ENCODE peak calls at places on chromosomes 12 and 14, in seven cellular contexts. One of them, this sample, is unnamed.

GRCh38 chr12:51863921-51864700 is 15.6 kb upstream of the FIGNL2 start:
- DNase-seq in esophagus muscularis mucosa: no peak
- DNase-seq in cardiac muscle cell: peak; percentile 53
- DNase-seq in colonic mucosa: no peak
- DNase-seq in upper lobe of left lung: no peak
- DNase-seq in AG04450: no peak
- DNase-seq in A549: no peak
- DNase-seq in this sample: no peak

GRCh38 chr14:67875175-67876006 is 55.8 kb downstream of the RAD51B start:
- DNase-seq in esophagus muscularis mucosa: no peak
- DNase-seq in cardiac muscle cell: no peak
- DNase-seq in colonic mucosa: no peak
- DNase-seq in upper lobe of left lung: no peak
- DNase-seq in AG04450: no peak
- DNase-seq in A549: no peak
- DNase-seq in this sample: no peak

GRCh38 chr14:33958616-33959226 is 7.8 kb upstream of the EGLN3 start:
- DNase-seq in esophagus muscularis mucosa: no peak
- DNase-seq in cardiac muscle cell: no peak
- DNase-seq in colonic mucosa: no peak
- DNase-seq in upper lobe of left lung: no peak
- DNase-seq in AG04450: no peak
- DNase-seq in A549: no peak
- DNase-seq in this sample: no peak

GRCh38 chr14:92121207-92121669 is 268 bp downstream of the NDUFB1 start:
- DNase-seq in esophagus muscularis mucosa: peak; percentile 96
- DNase-seq in cardiac muscle cell: peak; percentile 57
- DNase-seq in colonic mucosa: no peak
- DNase-seq in upper lobe of left lung: peak; percentile 58
- DNase-seq in AG04450: no peak
- DNase-seq in A549: no peak
- DNase-seq in this sample: no peak

GRCh38 chr12:107349008-107349747 is 255.8 kb upstream of the CRY1 start:
- DNase-seq in esophagus muscularis mucosa: no peak
- DNase-seq in cardiac muscle cell: peak; percentile 67
- DNase-seq in colonic mucosa: peak; percentile 74
- DNase-seq in upper lobe of left lung: no peak
- DNase-seq in AG04450: peak; percentile 71
- DNase-seq in A549: peak; percentile 82
- DNase-seq in this sample: no peak

GRCh38 chr12:56571131-56571530 is 49.5 kb downstream of the RBMS2 start:
- DNase-seq in esophagus muscularis mucosa: no peak
- DNase-seq in cardiac muscle cell: peak; percentile 36
- DNase-seq in colonic mucosa: no peak
- DNase-seq in upper lobe of left lung: no peak
- DNase-seq in AG04450: no peak
- DNase-seq in A549: no peak
- DNase-seq in this sample: no peak

GRCh38 chr14:104048758-104049496 is 36.6 kb upstream of the ASPG start:
- DNase-seq in esophagus muscularis mucosa: peak; percentile 86
- DNase-seq in cardiac muscle cell: peak; percentile 66
- DNase-seq in colonic mucosa: no peak
- DNase-seq in upper lobe of left lung: no peak
- DNase-seq in AG04450: no peak
- DNase-seq in A549: no peak
- DNase-seq in this sample: no peak

GRCh38 chr12:4118017-4118510 is 155.5 kb upstream of the CCND2 start:
- DNase-seq in esophagus muscularis mucosa: peak; percentile 90
- DNase-seq in cardiac muscle cell: peak; percentile 65
- DNase-seq in colonic mucosa: peak; percentile 86
- DNase-seq in upper lobe of left lung: peak; percentile 50
- DNase-seq in AG04450: peak; percentile 27
- DNase-seq in A549: no peak
- DNase-seq in this sample: no peak

DNA sequence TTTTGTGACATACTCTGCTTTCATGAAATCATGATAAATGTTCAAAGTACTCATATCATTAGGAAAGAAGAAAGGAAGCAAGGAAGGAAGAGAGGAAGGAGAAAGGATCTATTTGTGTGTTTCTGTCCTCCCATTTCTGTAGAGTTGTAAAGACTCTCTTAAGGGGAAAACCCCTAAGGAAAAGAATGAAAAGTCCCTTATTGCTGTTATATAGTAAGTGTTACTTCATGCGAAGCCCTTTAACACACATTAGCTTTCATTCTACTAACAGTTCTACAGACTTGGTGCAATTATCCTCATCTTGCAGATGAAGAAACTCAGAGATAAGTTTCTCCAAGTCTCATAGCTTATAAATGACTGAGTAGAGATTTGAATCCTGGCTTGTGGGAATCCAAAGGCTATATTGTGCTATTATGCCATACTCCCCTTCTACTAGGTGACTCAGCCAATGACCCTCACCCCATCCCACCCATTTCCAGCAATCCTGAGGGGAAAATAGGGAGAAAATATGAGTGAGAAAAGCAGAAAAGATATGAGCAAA is 13.5 kb upstream of the LGR5 start:
- DNase-seq in esophagus muscularis mucosa: no peak
- DNase-seq in cardiac muscle cell: peak; percentile 43
- DNase-seq in colonic mucosa: no peak
- DNase-seq in upper lobe of left lung: no peak
- DNase-seq in AG04450: no peak
- DNase-seq in A549: no peak
- DNase-seq in this sample: no peak
- H3K27ac ChIP-seq in esophagus muscularis mucosa: no peak overlapping the region
- H3K27ac ChIP-seq in cardiac muscle cell: no peak overlapping the region
- H3K27ac ChIP-seq in colonic mucosa: no peak overlapping the region
- H3K27ac ChIP-seq in upper lobe of left lung: no peak overlapping the region
- H3K27ac ChIP-seq in AG04450: no peak overlapping the region
- H3K27ac ChIP-seq in A549: no peak overlapping the region
- H3K27ac ChIP-seq in this sample: no peak overlapping the region

GRCh38 chr12:72095025-72095424 is 156.4 kb downstream of the TPH2 start:
- DNase-seq in esophagus muscularis mucosa: no peak
- DNase-seq in cardiac muscle cell: no peak
- DNase-seq in colonic mucosa: no peak
- DNase-seq in upper lobe of left lung: no peak
- DNase-seq in AG04450: no peak
- DNase-seq in A549: no peak
- DNase-seq in this sample: no peak

GRCh38 chr12:72093930-72094329 is 155.3 kb downstream of the TPH2 start:
- DNase-seq in esophagus muscularis mucosa: no peak
- DNase-seq in cardiac muscle cell: no peak
- DNase-seq in colonic mucosa: no peak
- DNase-seq in upper lobe of left lung: no peak
- DNase-seq in AG04450: no peak
- DNase-seq in A549: no peak
- DNase-seq in this sample: no peak

GRCh38 chr12:72094490-72094889 is 155.8 kb downstream of the TPH2 start:
- DNase-seq in esophagus muscularis mucosa: no peak
- DNase-seq in cardiac muscle cell: no peak
- DNase-seq in colonic mucosa: no peak
- DNase-seq in upper lobe of left lung: no peak
- DNase-seq in AG04450: no peak
- DNase-seq in A549: no peak
- DNase-seq in this sample: no peak

GRCh38 chr12:72089678-72090077 is 151.0 kb downstream of the TPH2 start:
- DNase-seq in esophagus muscularis mucosa: no peak
- DNase-seq in cardiac muscle cell: no peak
- DNase-seq in colonic mucosa: no peak
- DNase-seq in upper lobe of left lung: no peak
- DNase-seq in AG04450: no peak
- DNase-seq in A549: no peak
- DNase-seq in this sample: no peak

GRCh38 chr12:72093424-72093823 is 154.8 kb downstream of the TPH2 start:
- DNase-seq in esophagus muscularis mucosa: no peak
- DNase-seq in cardiac muscle cell: no peak
- DNase-seq in colonic mucosa: no peak
- DNase-seq in upper lobe of left lung: no peak
- DNase-seq in AG04450: no peak
- DNase-seq in A549: no peak
- DNase-seq in this sample: no peak
- H3K27ac ChIP-seq in esophagus muscularis mucosa: no peak overlapping the region
- H3K27ac ChIP-seq in cardiac muscle cell: no peak overlapping the region
- H3K27ac ChIP-seq in colonic mucosa: no peak overlapping the region
- H3K27ac ChIP-seq in upper lobe of left lung: no peak overlapping the region
- H3K27ac ChIP-seq in AG04450: no peak overlapping the region
- H3K27ac ChIP-seq in A549: no peak overlapping the region
- H3K27ac ChIP-seq in this sample: no peak overlapping the region

DNA sequence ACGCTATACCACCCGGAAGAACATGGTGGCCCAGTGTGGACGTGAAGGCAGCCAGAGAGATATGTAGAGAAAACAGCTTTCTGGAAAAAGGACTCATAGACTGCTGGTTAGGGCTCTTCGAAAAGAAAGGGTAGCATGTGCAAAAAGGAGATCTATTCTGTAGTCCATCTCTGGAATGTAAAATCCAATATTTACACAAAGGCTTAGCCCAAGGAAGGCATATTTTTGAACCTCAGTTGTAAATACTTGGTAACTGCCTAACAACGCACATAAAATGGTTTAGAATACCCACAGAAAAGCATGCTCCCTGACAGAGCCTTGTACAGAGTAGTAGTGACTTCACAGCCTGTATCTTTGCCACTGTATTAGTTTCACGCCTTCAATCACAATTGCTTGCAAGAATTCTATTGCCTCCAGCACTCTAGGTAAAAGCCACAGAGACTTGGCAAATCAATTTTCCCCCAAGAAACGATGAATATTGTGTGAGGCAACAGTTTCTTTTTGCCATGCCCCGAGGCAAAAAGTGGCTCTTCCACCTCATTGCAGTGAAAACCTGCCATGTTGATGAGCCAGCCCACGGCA is 59.2 kb downstream of the TRIM9 start:
- DNase-seq in esophagus muscularis mucosa: no peak
- DNase-seq in cardiac muscle cell: no peak
- DNase-seq in colonic mucosa: no peak
- DNase-seq in upper lobe of left lung: no peak
- DNase-seq in AG04450: no peak
- DNase-seq in A549: no peak
- DNase-seq in this sample: no peak
- H3K27ac ChIP-seq in esophagus muscularis mucosa: no peak overlapping the region
- H3K27ac ChIP-seq in cardiac muscle cell: no peak overlapping the region
- H3K27ac ChIP-seq in colonic mucosa: no peak overlapping the region
- H3K27ac ChIP-seq in upper lobe of left lung: no peak overlapping the region
- H3K27ac ChIP-seq in AG04450: no peak overlapping the region
- H3K27ac ChIP-seq in A549: no peak overlapping the region
- H3K27ac ChIP-seq in this sample: no peak overlapping the region

GRCh38 chr12:26838888-26839416 is 6.0 kb upstream of the ITPR2 start:
- DNase-seq in esophagus muscularis mucosa: no peak
- DNase-seq in cardiac muscle cell: no peak
- DNase-seq in colonic mucosa: no peak
- DNase-seq in upper lobe of left lung: no peak
- DNase-seq in AG04450: no peak
- DNase-seq in A549: no peak
- DNase-seq in this sample: no peak

GRCh38 chr12:26839551-26839950 is 6.6 kb upstream of the ITPR2 start:
- DNase-seq in esophagus muscularis mucosa: no peak
- DNase-seq in cardiac muscle cell: no peak
- DNase-seq in colonic mucosa: no peak
- DNase-seq in upper lobe of left lung: no peak
- DNase-seq in AG04450: no peak
- DNase-seq in A549: no peak
- DNase-seq in this sample: no peak

GRCh38 chr12:26843306-26843705 is 10.3 kb upstream of the ITPR2 start:
- DNase-seq in esophagus muscularis mucosa: no peak
- DNase-seq in cardiac muscle cell: no peak
- DNase-seq in colonic mucosa: no peak
- DNase-seq in upper lobe of left lung: no peak
- DNase-seq in AG04450: no peak
- DNase-seq in A549: no peak
- DNase-seq in this sample: no peak

GRCh38 chr12:26845057-26845666 is 12.2 kb upstream of the ITPR2 start:
- DNase-seq in esophagus muscularis mucosa: no peak
- DNase-seq in cardiac muscle cell: peak; percentile 76
- DNase-seq in colonic mucosa: peak; percentile 70
- DNase-seq in upper lobe of left lung: peak; percentile 56
- DNase-seq in AG04450: no peak
- DNase-seq in A549: peak; percentile 50
- DNase-seq in this sample: peak; percentile 10

DNA sequence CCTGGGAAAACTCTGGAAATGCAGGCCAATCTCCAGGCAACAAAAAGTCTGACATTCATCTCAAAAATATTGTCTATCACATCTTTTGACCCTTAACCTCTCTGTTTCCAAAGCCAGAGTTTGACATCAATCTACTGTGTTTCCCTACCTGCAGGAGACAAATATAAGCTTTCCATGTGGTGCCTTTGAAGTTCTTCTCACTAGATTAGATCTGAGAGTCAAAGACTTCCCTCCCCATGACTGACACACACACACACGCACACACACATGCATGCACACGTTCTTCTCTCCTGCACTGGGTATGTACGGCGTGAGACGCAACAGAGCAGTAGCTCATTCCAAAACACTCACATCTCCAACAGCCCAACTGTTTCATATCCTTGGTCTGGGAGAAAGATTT is 8.1 kb upstream of the ITPR2 start:
- DNase-seq in esophagus muscularis mucosa: no peak
- DNase-seq in cardiac muscle cell: no peak
- DNase-seq in colonic mucosa: no peak
- DNase-seq in upper lobe of left lung: no peak
- DNase-seq in AG04450: no peak
- DNase-seq in A549: no peak
- DNase-seq in this sample: no peak
- H3K27ac ChIP-seq in esophagus muscularis mucosa: no peak overlapping the region
- H3K27ac ChIP-seq in cardiac muscle cell: no peak overlapping the region
- H3K27ac ChIP-seq in colonic mucosa: no peak overlapping the region
- H3K27ac ChIP-seq in upper lobe of left lung: no peak overlapping the region
- H3K27ac ChIP-seq in AG04450: no peak overlapping the region
- H3K27ac ChIP-seq in A549: no peak overlapping the region
- H3K27ac ChIP-seq in this sample: no peak overlapping the region

DNA sequence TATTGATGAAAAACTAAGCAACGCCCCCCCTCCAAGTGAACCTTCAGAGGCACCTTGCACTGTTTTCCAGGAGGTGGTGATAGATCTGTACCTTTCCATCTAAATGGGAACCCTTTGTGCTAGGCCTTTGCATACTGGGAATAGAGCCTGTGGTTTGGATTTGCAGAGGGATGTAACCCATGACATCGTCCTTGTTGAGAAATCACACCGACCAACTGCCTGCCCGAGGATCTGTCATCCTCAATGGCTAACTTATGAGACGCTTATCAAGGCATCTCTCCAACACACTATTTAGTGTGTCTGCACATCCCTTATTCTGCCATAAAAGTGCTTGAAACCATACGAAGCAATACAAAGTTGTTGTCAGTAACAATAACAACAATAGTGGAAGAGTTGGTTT is 22.9 kb downstream of the NTN4 start:
- DNase-seq in esophagus muscularis mucosa: no peak
- DNase-seq in cardiac muscle cell: peak; percentile 18
- DNase-seq in colonic mucosa: no peak
- DNase-seq in upper lobe of left lung: no peak
- DNase-seq in AG04450: no peak
- DNase-seq in A549: no peak
- DNase-seq in this sample: no peak
- H3K27ac ChIP-seq in esophagus muscularis mucosa: no peak overlapping the region
- H3K27ac ChIP-seq in cardiac muscle cell: no peak overlapping the region
- H3K27ac ChIP-seq in colonic mucosa: no peak overlapping the region
- H3K27ac ChIP-seq in upper lobe of left lung: no peak overlapping the region
- H3K27ac ChIP-seq in AG04450: no peak overlapping the region
- H3K27ac ChIP-seq in A549: no peak overlapping the region
- H3K27ac ChIP-seq in this sample: no peak overlapping the region

This sample was measured in caudate nucleus.